ENCODE peak calls at places on chromosomes 7 and 10, in eight cellular contexts. One of them, this sample, is unnamed.

GRCh38 chr10:72244573-72245038 is 28.5 kb upstream of the ASCC1 start:
- DNase-seq in Peyer's patch: no peak
- DNase-seq in activated CD8-positive, alpha-beta T cell treated with anti-CD3 and anti-CD28 coated beads for 36 hours: no peak
- DNase-seq in RWPE1: no peak
- DNase-seq in astrocyte: no peak
- DNase-seq in Calu3: no peak
- DNase-seq in cardiac muscle cell: no peak
- DNase-seq in transverse colon: no peak
- DNase-seq in this sample: no peak

GRCh38 chr7:35593896-35594295 is 101.0 kb downstream of the HERPUD2 start:
- DNase-seq in activated CD8-positive, alpha-beta T cell treated with anti-CD3 and anti-CD28 coated beads for 36 hours: peak
- DNase-seq in cardiac muscle cell: no peak
- DNase-seq in Peyer's patch: no peak
- DNase-seq in RWPE1: no peak
- DNase-seq in Calu3: peak
- DNase-seq in transverse colon: no peak
- DNase-seq in astrocyte: no peak
- DNase-seq in this sample: no peak

GRCh38 chr7:32290015-32290414 is 200.2 kb downstream of the LSM5 start:
- DNase-seq in transverse colon: no peak
- DNase-seq in Calu3: no peak
- DNase-seq in cardiac muscle cell: no peak
- DNase-seq in astrocyte: no peak
- DNase-seq in Peyer's patch: no peak
- DNase-seq in activated CD8-positive, alpha-beta T cell treated with anti-CD3 and anti-CD28 coated beads for 36 hours: no peak
- DNase-seq in RWPE1: no peak
- DNase-seq in this sample: no peak

GRCh38 chr10:61136151-61136550 is 192.2 kb upstream of the RHOBTB1 start:
- DNase-seq in Calu3: peak
- DNase-seq in RWPE1: peak
- DNase-seq in transverse colon: no peak
- DNase-seq in activated CD8-positive, alpha-beta T cell treated with anti-CD3 and anti-CD28 coated beads for 36 hours: no peak
- DNase-seq in astrocyte: peak
- DNase-seq in Peyer's patch: no peak
- DNase-seq in cardiac muscle cell: peak
- DNase-seq in this sample: no peak

GRCh38 chr10:5812283-5813090 is 747 bp downstream of the GDI2 start:
- DNase-seq in activated CD8-positive, alpha-beta T cell treated with anti-CD3 and anti-CD28 coated beads for 36 hours: peak
- DNase-seq in Calu3: peak
- DNase-seq in astrocyte: no peak
- DNase-seq in RWPE1: peak
- DNase-seq in cardiac muscle cell: peak
- DNase-seq in transverse colon: peak
- DNase-seq in Peyer's patch: peak
- DNase-seq in this sample: no peak

GRCh38 chr10:78312197-78313046 is 278.8 kb downstream of the RPS24 start:
- DNase-seq in Calu3: no peak
- DNase-seq in activated CD8-positive, alpha-beta T cell treated with anti-CD3 and anti-CD28 coated beads for 36 hours: no peak
- DNase-seq in cardiac muscle cell: peak
- DNase-seq in Peyer's patch: no peak
- DNase-seq in astrocyte: peak
- DNase-seq in transverse colon: no peak
- DNase-seq in RWPE1: no peak
- DNase-seq in this sample: no peak

GRCh38 chr10:133100706-133101463 is 13.2 kb downstream of the ADGRA1 start:
- DNase-seq in cardiac muscle cell: no peak
- DNase-seq in Calu3: peak
- DNase-seq in RWPE1: peak
- DNase-seq in astrocyte: no peak
- DNase-seq in transverse colon: no peak
- DNase-seq in activated CD8-positive, alpha-beta T cell treated with anti-CD3 and anti-CD28 coated beads for 36 hours: peak
- DNase-seq in Peyer's patch: no peak
- DNase-seq in this sample: no peak

GRCh38 chr10:112030431-112030830 is 153.1 kb downstream of the GPAM start:
- DNase-seq in Calu3: no peak
- DNase-seq in astrocyte: no peak
- DNase-seq in RWPE1: no peak
- DNase-seq in cardiac muscle cell: no peak
- DNase-seq in activated CD8-positive, alpha-beta T cell treated with anti-CD3 and anti-CD28 coated beads for 36 hours: no peak
- DNase-seq in Peyer's patch: no peak
- DNase-seq in transverse colon: no peak
- DNase-seq in this sample: no peak

GRCh38 chr7:72170489-72170888 is 241.6 kb downstream of the CALN1 start:
- DNase-seq in RWPE1: no peak
- DNase-seq in Peyer's patch: no peak
- DNase-seq in cardiac muscle cell: no peak
- DNase-seq in astrocyte: no peak
- DNase-seq in Calu3: no peak
- DNase-seq in transverse colon: no peak
- DNase-seq in activated CD8-positive, alpha-beta T cell treated with anti-CD3 and anti-CD28 coated beads for 36 hours: no peak
- DNase-seq in this sample: no peak

GRCh38 chr10:27157150-27157549 is 2.0 kb downstream of the MASTL start:
- DNase-seq in astrocyte: no peak
- DNase-seq in RWPE1: no peak
- DNase-seq in Peyer's patch: no peak
- DNase-seq in Calu3: no peak
- DNase-seq in activated CD8-positive, alpha-beta T cell treated with anti-CD3 and anti-CD28 coated beads for 36 hours: no peak
- DNase-seq in cardiac muscle cell: peak
- DNase-seq in transverse colon: no peak
- DNase-seq in this sample: no peak

GRCh38 chr10:77970869-77971803 is 44.6 kb upstream of the DLG5 start:
- DNase-seq in Peyer's patch: no peak
- DNase-seq in astrocyte: peak
- DNase-seq in Calu3: no peak
- DNase-seq in activated CD8-positive, alpha-beta T cell treated with anti-CD3 and anti-CD28 coated beads for 36 hours: peak
- DNase-seq in RWPE1: peak
- DNase-seq in cardiac muscle cell: peak
- DNase-seq in transverse colon: peak
- DNase-seq in this sample: no peak

GRCh38 chr10:73774637-73775036 is 7.2 kb upstream of the CHCHD1 start:
- DNase-seq in transverse colon: no peak
- DNase-seq in RWPE1: peak
- DNase-seq in astrocyte: no peak
- DNase-seq in activated CD8-positive, alpha-beta T cell treated with anti-CD3 and anti-CD28 coated beads for 36 hours: no peak
- DNase-seq in Calu3: peak
- DNase-seq in cardiac muscle cell: peak
- DNase-seq in Peyer's patch: no peak
- DNase-seq in this sample: no peak

GRCh38 chr10:67539312-67539711 is 156.7 kb downstream of the CTNNA3 start:
- DNase-seq in activated CD8-positive, alpha-beta T cell treated with anti-CD3 and anti-CD28 coated beads for 36 hours: no peak
- DNase-seq in astrocyte: peak
- DNase-seq in Calu3: no peak
- DNase-seq in cardiac muscle cell: peak
- DNase-seq in transverse colon: no peak
- DNase-seq in RWPE1: no peak
- DNase-seq in Peyer's patch: no peak
- DNase-seq in this sample: no peak

GRCh38 chr10:63210611-63211196 is 77.6 kb downstream of the NRBF2 start:
- DNase-seq in astrocyte: no peak
- DNase-seq in RWPE1: no peak
- DNase-seq in activated CD8-positive, alpha-beta T cell treated with anti-CD3 and anti-CD28 coated beads for 36 hours: peak
- DNase-seq in transverse colon: no peak
- DNase-seq in Peyer's patch: no peak
- DNase-seq in Calu3: no peak
- DNase-seq in cardiac muscle cell: no peak
- DNase-seq in this sample: no peak

GRCh38 chr10:86661161-86662025 is 6.9 kb upstream of the LDB3 start:
- DNase-seq in astrocyte: no peak
- DNase-seq in Peyer's patch: peak
- DNase-seq in activated CD8-positive, alpha-beta T cell treated with anti-CD3 and anti-CD28 coated beads for 36 hours: no peak
- DNase-seq in transverse colon: no peak
- DNase-seq in cardiac muscle cell: peak
- DNase-seq in RWPE1: peak
- DNase-seq in Calu3: no peak
- DNase-seq in this sample: no peak

GRCh38 chr10:79380918-79381775 is 33.9 kb downstream of the PPIF start:
- DNase-seq in Calu3: no peak
- DNase-seq in RWPE1: no peak
- DNase-seq in cardiac muscle cell: no peak
- DNase-seq in activated CD8-positive, alpha-beta T cell treated with anti-CD3 and anti-CD28 coated beads for 36 hours: no peak
- DNase-seq in transverse colon: peak
- DNase-seq in Peyer's patch: no peak
- DNase-seq in astrocyte: no peak
- DNase-seq in this sample: no peak

GRCh38 chr7:45033931-45034290 is 33.9 kb downstream of the CCM2 start:
- DNase-seq in cardiac muscle cell: no peak
- DNase-seq in transverse colon: no peak
- DNase-seq in RWPE1: peak
- DNase-seq in activated CD8-positive, alpha-beta T cell treated with anti-CD3 and anti-CD28 coated beads for 36 hours: no peak
- DNase-seq in Calu3: no peak
- DNase-seq in astrocyte: no peak
- DNase-seq in Peyer's patch: no peak
- DNase-seq in this sample: no peak

DNA sequence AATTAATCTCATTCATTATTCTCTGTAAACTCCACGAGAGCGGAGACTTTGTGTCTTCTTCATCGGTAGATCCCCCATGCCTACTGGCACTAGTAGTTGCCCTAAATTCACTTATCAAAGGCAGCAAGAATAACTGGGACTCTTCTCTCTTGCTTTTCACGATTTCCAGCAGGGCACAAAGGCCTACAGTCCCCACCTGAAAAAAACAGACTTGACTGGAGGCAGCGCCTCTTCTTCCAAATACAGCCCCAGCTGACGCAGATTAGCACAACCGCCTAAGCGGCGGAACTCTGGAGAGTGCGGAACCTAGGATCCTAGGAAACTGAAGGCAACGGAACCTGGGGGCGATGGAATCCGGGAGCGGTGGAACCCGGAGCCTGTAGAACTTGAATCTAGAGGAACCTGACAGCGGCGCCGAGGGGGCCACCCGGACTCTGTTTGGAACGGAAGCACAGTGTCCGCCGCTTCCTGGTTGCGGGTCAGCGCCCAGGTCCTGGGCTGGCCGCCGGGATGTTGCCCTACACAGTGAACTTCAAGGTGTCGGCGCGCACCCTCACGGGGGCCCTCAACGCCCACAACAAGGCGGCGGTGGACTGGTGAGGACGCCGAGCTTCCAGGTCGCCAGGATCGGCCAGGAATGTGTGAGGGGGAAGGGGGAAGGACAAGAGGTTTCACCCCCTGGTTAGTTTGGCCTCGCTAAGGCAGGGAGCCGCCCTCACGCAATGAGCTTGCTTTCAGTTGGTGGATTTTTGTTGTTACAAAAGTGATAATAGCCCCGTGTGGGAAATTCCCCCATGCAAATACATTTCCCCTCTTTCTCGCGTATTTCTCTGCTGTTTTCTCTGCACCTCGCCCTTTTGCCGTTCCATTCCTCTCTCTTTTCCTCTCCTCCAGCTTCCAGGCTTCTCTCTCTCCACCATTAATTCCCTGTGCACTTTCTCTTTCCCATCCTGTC is at the start of gene WDR11:
- DNase-seq in activated CD8-positive, alpha-beta T cell treated with anti-CD3 and anti-CD28 coated beads for 36 hours: peak
- DNase-seq in transverse colon: peak
- DNase-seq in RWPE1: peak
- DNase-seq in cardiac muscle cell: peak
- DNase-seq in astrocyte: peak
- DNase-seq in Peyer's patch: peak
- DNase-seq in Calu3: peak
- DNase-seq in this sample: peak
- TF ChIP-seq CTCF in activated CD8-positive, alpha-beta T cell treated with anti-CD3 and anti-CD28 coated beads for 36 hours: no peak
- TF ChIP-seq CTCF in transverse colon: no peak
- TF ChIP-seq CTCF in RWPE1: no peak
- TF ChIP-seq CTCF in cardiac muscle cell: no peak
- TF ChIP-seq CTCF in astrocyte: no peak
- TF ChIP-seq CTCF in Peyer's patch: peak
- TF ChIP-seq CTCF in Calu3: no peak
- TF ChIP-seq CTCF in this sample: no peak

GRCh38 chr7:121510302-121510701 is 114.2 kb upstream of the FAM3C start:
- DNase-seq in activated CD8-positive, alpha-beta T cell treated with anti-CD3 and anti-CD28 coated beads for 36 hours: peak
- DNase-seq in Calu3: no peak
- DNase-seq in Peyer's patch: no peak
- DNase-seq in RWPE1: no peak
- DNase-seq in transverse colon: no peak
- DNase-seq in cardiac muscle cell: no peak
- DNase-seq in astrocyte: no peak
- DNase-seq in this sample: no peak
- TF ChIP-seq CTCF in activated CD8-positive, alpha-beta T cell treated with anti-CD3 and anti-CD28 coated beads for 36 hours: no peak
- TF ChIP-seq CTCF in Calu3: no peak
- TF ChIP-seq CTCF in Peyer's patch: peak
- TF ChIP-seq CTCF in RWPE1: no peak
- TF ChIP-seq CTCF in transverse colon: no peak
- TF ChIP-seq CTCF in cardiac muscle cell: no peak
- TF ChIP-seq CTCF in astrocyte: no peak
- TF ChIP-seq CTCF in this sample: no peak

GRCh38 chr7:27740449-27741086 is 606 bp downstream of the TAX1BP1 start:
- DNase-seq in Calu3: peak
- DNase-seq in activated CD8-positive, alpha-beta T cell treated with anti-CD3 and anti-CD28 coated beads for 36 hours: peak
- DNase-seq in Peyer's patch: peak
- DNase-seq in RWPE1: peak
- DNase-seq in cardiac muscle cell: peak
- DNase-seq in transverse colon: peak
- DNase-seq in astrocyte: peak
- DNase-seq in this sample: peak
- TF ChIP-seq CTCF in Calu3: no peak
- TF ChIP-seq CTCF in activated CD8-positive, alpha-beta T cell treated with anti-CD3 and anti-CD28 coated beads for 36 hours: no peak
- TF ChIP-seq CTCF in Peyer's patch: no peak
- TF ChIP-seq CTCF in RWPE1: no peak
- TF ChIP-seq CTCF in cardiac muscle cell: no peak
- TF ChIP-seq CTCF in transverse colon: no peak
- TF ChIP-seq CTCF in astrocyte: no peak
- TF ChIP-seq CTCF in this sample: no peak

DNA sequence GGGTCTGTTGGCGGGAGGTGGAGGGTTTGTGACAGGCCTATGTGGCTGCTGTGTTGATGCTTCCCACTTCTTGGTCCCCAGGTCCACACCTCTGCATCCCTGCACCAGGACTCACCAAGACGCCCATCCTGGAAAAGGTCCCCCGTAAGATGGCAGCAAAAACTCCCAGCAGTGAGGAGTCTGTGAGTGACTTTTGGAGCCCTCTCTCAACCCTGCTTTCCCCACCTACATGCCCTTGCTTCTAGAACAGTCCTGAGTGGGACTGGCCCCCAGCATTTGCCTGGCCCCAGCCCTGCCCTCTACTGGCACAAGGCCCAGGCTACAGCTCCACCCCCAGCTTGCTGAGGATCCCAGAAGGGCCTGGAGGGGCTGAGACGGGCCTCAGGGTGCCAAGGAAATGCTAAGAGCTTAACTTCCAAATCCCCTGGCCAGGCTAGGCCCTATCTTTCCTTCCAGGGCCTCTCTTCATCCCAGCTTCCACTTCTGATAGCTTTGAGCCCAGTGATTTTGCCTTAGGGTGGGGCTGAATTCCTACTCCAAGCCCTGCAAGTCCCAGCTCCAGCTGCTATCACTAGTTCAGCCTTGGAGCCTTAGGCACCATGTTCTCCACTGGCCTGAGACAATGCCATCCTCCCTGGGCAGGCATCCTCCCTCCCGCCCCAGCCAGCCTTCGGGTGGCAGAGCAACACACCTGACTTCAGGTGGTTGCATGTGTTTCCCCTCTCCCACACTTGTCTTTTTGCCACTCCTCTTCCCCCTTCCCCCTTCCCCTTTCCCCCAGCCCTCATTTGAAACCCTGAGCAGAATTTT is 2.8 kb downstream of the CHAT start:
- DNase-seq in cardiac muscle cell: no peak
- DNase-seq in astrocyte: no peak
- DNase-seq in activated CD8-positive, alpha-beta T cell treated with anti-CD3 and anti-CD28 coated beads for 36 hours: no peak
- DNase-seq in transverse colon: no peak
- DNase-seq in RWPE1: no peak
- DNase-seq in Calu3: no peak
- DNase-seq in Peyer's patch: peak
- DNase-seq in this sample: no peak
- TF ChIP-seq CTCF in cardiac muscle cell: no peak
- TF ChIP-seq CTCF in astrocyte: no peak
- TF ChIP-seq CTCF in activated CD8-positive, alpha-beta T cell treated with anti-CD3 and anti-CD28 coated beads for 36 hours: no peak
- TF ChIP-seq CTCF in transverse colon: no peak
- TF ChIP-seq CTCF in RWPE1: no peak
- TF ChIP-seq CTCF in Calu3: no peak
- TF ChIP-seq CTCF in Peyer's patch: no peak
- TF ChIP-seq CTCF in this sample: no peak

This sample was measured in activated B cell treated with CpG ODN at 0.5 μM for 24 hours.